ENCODE peak calls at places on chromosomes 1 and 21, in five cellular contexts. J is lung microvascular endothelial cell; Y is RPMI7951; O is NK-92 treated with Interleukin-12 subunit alpha and Interleukin-12 subunit beta, amount 100 ng/mL, for 24 hours; K is T-helper 2 cell. R is an unnamed sample.

GRCh38 chr1:39525366-39526165 is 34.1 kb downstream of the BMP8A start:
- DNase-seq in Y (peak; percentile 37), O (peak; percentile 94), J (no peak), K (peak; percentile 85), R (no peak)

GRCh38 chr1:41239988-41240610 is 2.0 kb downstream of the SCMH1 start:
- DNase-seq in O (no peak), J (peak; percentile 63), Y (peak; percentile 75), K (peak; percentile 78), R (no peak)

GRCh38 chr1:35718492-35719336 is at the start of gene C1orf216:
- DNase-seq in K (peak; percentile 84), J (peak; percentile 73), Y (peak; percentile 87), O (peak; percentile 57), R (no peak)

GRCh38 chr1:34418166-34418565 is 241.5 kb downstream of the C1orf94 start:
- DNase-seq in J (no peak), O (no peak), Y (no peak), K (no peak), R (no peak)

GRCh38 chr1:66761273-66761672 is 9.0 kb downstream of the DYNLT5 start:
- DNase-seq in J (peak; percentile 41), K (no peak), Y (peak; percentile 9), O (no peak), R (no peak)

GRCh38 chr1:177181631-177182291 is 11.0 kb downstream of the BRINP2 start:
- DNase-seq in Y (peak; percentile 40), O (no peak), K (peak; percentile 38), J (peak; percentile 28), R (peak; percentile 53)

GRCh38 chr1:176843352-176844297 is 320.9 kb downstream of the ASTN1 start:
- DNase-seq in O (no peak), K (peak; percentile 2), Y (peak; percentile 32), J (peak; percentile 47), R (peak; percentile 35)

GRCh38 chr1:183953031-183953430 is 84.5 kb downstream of the COLGALT2 start:
- DNase-seq in O (no peak), Y (no peak), J (no peak), K (no peak), R (no peak)

GRCh38 chr1:231959225-231959884 is 332.8 kb downstream of the DISC1 start:
- DNase-seq in O (no peak), K (no peak), Y (no peak), J (no peak), R (no peak)

GRCh38 chr1:150464422-150464826 is 22.8 kb upstream of the TARS2 start:
- DNase-seq in K (peak; percentile 68), O (peak; percentile 22), Y (peak; percentile 35), J (peak; percentile 76), R (no peak)

GRCh38 chr1:7171574-7171973 is 386.3 kb downstream of the CAMTA1 start:
- DNase-seq in J (no peak), K (no peak), Y (no peak), O (no peak), R (no peak)

GRCh38 chr21:33026878-33027400 is 1.2 kb downstream of the OLIG2 start:
- DNase-seq in K (peak; percentile 54), J (peak; percentile 20), Y (no peak), O (no peak), R (no peak)

GRCh38 chr1:226489718-226490440 is 58.7 kb upstream of the STUM start:
- DNase-seq in K (no peak), Y (no peak), O (no peak), J (no peak), R (no peak)

GRCh38 chr1:198641506-198641905 is 2.7 kb downstream of the PTPRC start:
- DNase-seq in Y (no peak), K (peak; percentile 92), O (no peak), J (no peak), R (no peak)

GRCh38 chr1:148160048-148160395 is 7.9 kb upstream of the NBPF11 start:
- DNase-seq in Y (no peak), O (no peak), K (no peak), J (no peak), R (no peak)

GRCh38 chr1:188006354-188006753 is 1177.6 kb downstream of the PLA2G4A start:
- DNase-seq in K (no peak), O (no peak), Y (no peak), J (peak; percentile 67), R (no peak)

GRCh38 chr1:8818325-8818775 is 910 bp upstream of the RERE start:
- DNase-seq in O (no peak), Y (peak; percentile 71), K (no peak), J (peak; percentile 93), R (no peak)

GRCh38 chr1:42135426-42135825 is 17.8 kb upstream of the GUCA2B start:
- DNase-seq in K (no peak), J (no peak), Y (no peak), O (no peak), R (no peak)

GRCh38 chr1:218361298-218362065 is 16.3 kb downstream of the TGFB2 start:
- DNase-seq in J (peak; percentile 59), O (no peak), K (no peak), Y (peak; percentile 61), R (no peak)

GRCh38 chr1:244970236-244970652 is 105.9 kb upstream of the HNRNPU start:
- DNase-seq in K (peak; percentile 85), Y (peak; percentile 77), O (peak; percentile 85), J (no peak), R (peak; percentile 81)

GRCh38 chr1:14968251-14968812 is 185.2 kb upstream of the TMEM51 start:
- DNase-seq in K (no peak), J (peak; percentile 61), Y (peak; percentile 93), O (no peak), R (no peak)

GRCh38 chr1:206955476-206956312 is 9.4 kb upstream of the PIGR start:
- DNase-seq in J (no peak), Y (no peak), K (no peak), O (no peak), R (no peak)

GRCh38 chr1:6922096-6922931 is 137.1 kb downstream of the CAMTA1 start:
- DNase-seq in O (no peak), Y (peak; percentile 83), J (no peak), K (no peak), R (no peak)

GRCh38 chr1:3116150-3116510 is 47.1 kb downstream of the PRDM16 start:
- DNase-seq in Y (no peak), O (no peak), K (no peak), J (no peak), R (no peak)

GRCh38 chr1:248858096-248858890 is 592 bp downstream of the ZNF692 start:
- DNase-seq in K (peak; percentile 56), O (peak; percentile 29), J (peak; percentile 51), Y (peak; percentile 71), R (peak; percentile 45)

GRCh38 chr1:228286505-228287417 is 78.9 kb downstream of the OBSCN start:
- DNase-seq in O (no peak), K (no peak), J (no peak), Y (no peak), R (no peak)

GRCh38 chr1:232620356-232620841 is 9.5 kb downstream of the SIPA1L2 start:
- DNase-seq in J (peak; percentile 91), K (no peak), O (no peak), Y (peak; percentile 69), R (peak; percentile 90)

GRCh38 chr1:194289569-194290266 is 1103.3 kb upstream of the B3GALT2 start:
- DNase-seq in K (peak; percentile 65), Y (no peak), O (no peak), J (no peak), R (no peak)

GRCh38 chr1:161081151-161081405 is 8.3 kb downstream of the NECTIN4 start:
- DNase-seq in K (no peak), Y (no peak), O (no peak), J (no peak), R (no peak)

R was measured in NCI-H1048.